ENCODE peak calls at places on chromosomes 2 and 18, in seven cellular contexts. Q, W, P, J, G, B and M are unnamed samples. For H3K36me3, the result is how much of the 10 kb centered on the place peaks cover.

GRCh38 chr2:8176837-8177236 is 505.0 kb upstream of the ID2 start:
- DNase-seq in Q (no peak), W (no peak), P (no peak), J (no peak), G (no peak), B (no peak), M (no peak)

GRCh38 chr18:26457611-26458350 is 90.6 kb downstream of the KCTD1 start:
- DNase-seq in Q (peak), W (no peak), P (no peak), J (no peak), G (no peak), B (no peak), M (peak)

GRCh38 chr2:134160793-134161504 is 92.9 kb upstream of the MGAT5 start:
- DNase-seq in Q (no peak), W (no peak), P (no peak), J (no peak), G (peak), B (no peak), M (peak)

GRCh38 chr2:173797586-173798263 is 167.4 kb downstream of the SP3 start:
- DNase-seq in Q (peak), W (no peak), P (no peak), J (no peak), G (no peak), B (no peak), M (no peak)

GRCh38 chr2:12033494-12033893 is 287.1 kb downstream of the LPIN1 start:
- DNase-seq in Q (no peak), W (no peak), P (no peak), J (no peak), G (no peak), B (no peak), M (no peak)

GRCh38 chr2:55992465-55992864 is 68.9 kb upstream of the EFEMP1 start:
- DNase-seq in Q (no peak), W (no peak), P (peak), J (peak), G (peak), B (peak), M (no peak)

GRCh38 chr18:63161728-63162195 is 157.8 kb downstream of the BCL2 start:
- DNase-seq in Q (no peak), W (no peak), P (peak), J (peak), G (peak), B (peak), M (peak)

GRCh38 chr2:231467613-231468525 is 3.6 kb upstream of the NCL start:
- DNase-seq in Q (no peak), W (no peak), P (no peak), J (no peak), G (peak), B (no peak), M (no peak)

GRCh38 chr2:74602553-74603281 is 45.4 kb downstream of the M1AP start:
- DNase-seq in Q (no peak), W (no peak), P (no peak), J (no peak), G (no peak), B (peak), M (no peak)

GRCh38 chr2:233300401-233300800 is 7.2 kb upstream of the SAG start:
- DNase-seq in Q (no peak), W (no peak), P (no peak), J (no peak), G (no peak), B (no peak), M (no peak)

GRCh38 chr2:120669121-120669952 is 66.3 kb upstream of the GLI2 start:
- DNase-seq in Q (peak), W (peak), P (no peak), J (peak), G (no peak), B (peak), M (peak)

GRCh38 chr2:165743442-165743841 is 50.6 kb downstream of the GALNT3 start:
- DNase-seq in Q (no peak), W (no peak), P (no peak), J (no peak), G (no peak), B (no peak), M (no peak)

GRCh38 chr2:172943563-172943962 is 132.1 kb upstream of the MAP3K20 start:
- DNase-seq in Q (no peak), W (no peak), P (no peak), J (no peak), G (no peak), B (no peak), M (no peak)

GRCh38 chr2:143691136-143691535 is 561.9 kb downstream of the ARHGAP15 start:
- DNase-seq in Q (no peak), W (no peak), P (no peak), J (no peak), G (no peak), B (no peak), M (no peak)

GRCh38 chr2:1613731-1614354 is 130.5 kb downstream of the PXDN start:
- DNase-seq in Q (no peak), W (no peak), P (no peak), J (no peak), G (peak), B (peak), M (no peak)

GRCh38 chr18:61894751-61895524 is 2.1 kb upstream of the RNF152 start:
- DNase-seq in Q (peak), W (no peak), P (peak), J (no peak), G (no peak), B (peak), M (no peak)

GRCh38 chr2:1591461-1591770 is 152.9 kb downstream of the PXDN start:
- DNase-seq in Q (peak), W (no peak), P (no peak), J (no peak), G (peak), B (no peak), M (peak)

GRCh38 chr2:189024861-189025618 is 50.9 kb downstream of the COL3A1 start:
- DNase-seq in Q (peak), W (no peak), P (no peak), J (no peak), G (no peak), B (peak), M (no peak)

GRCh38 chr2:64913357-64913869 is 75.8 kb upstream of the SLC1A4 start:
- DNase-seq in Q (peak), W (peak), P (no peak), J (peak), G (no peak), B (no peak), M (no peak)

GRCh38 chr2:18883626-18884456 is 294.5 kb upstream of the NT5C1B start:
- DNase-seq in Q (peak), W (no peak), P (no peak), J (no peak), G (no peak), B (peak), M (no peak)

GRCh38 chr2:198660491-198660890 is 797.2 kb downstream of the SATB2 start:
- DNase-seq in Q (no peak), W (no peak), P (no peak), J (no peak), G (no peak), B (peak), M (no peak)

GRCh38 chr2:61177727-61178549 is 15.9 kb downstream of the C2orf74 start:
- DNase-seq in Q (no peak), W (no peak), P (peak), J (no peak), G (peak), B (peak), M (peak)

GRCh38 chr2:40123321-40123720 is 328.6 kb downstream of the SLC8A1 start:
- DNase-seq in Q (no peak), W (no peak), P (no peak), J (no peak), G (no peak), B (peak), M (no peak)

GRCh38 chr2:36389081-36389480 is 33.5 kb downstream of the CRIM1 start:
- DNase-seq in Q (no peak), W (no peak), P (no peak), J (peak), G (no peak), B (peak), M (no peak)

GRCh38 chr2:166803314-166803986 is 84.8 kb upstream of the XIRP2 start:
- DNase-seq in Q (no peak), W (no peak), P (no peak), J (peak), G (no peak), B (no peak), M (no peak)

GRCh38 chr2:182980115-182980514 is 58.1 kb downstream of the NCKAP1 start:
- DNase-seq in Q (peak), W (no peak), P (no peak), J (peak), G (no peak), B (peak), M (no peak)

GRCh38 chr2:43032248-43032893 is 194.0 kb downstream of the ZFP36L2 start:
- DNase-seq in Q (no peak), W (no peak), P (peak), J (peak), G (peak), B (peak), M (peak)

GRCh38 chr2:43030551-43031025 is 195.8 kb downstream of the ZFP36L2 start:
- DNase-seq in Q (no peak), W (no peak), P (peak), J (no peak), G (no peak), B (no peak), M (no peak)

GRCh38 chr2:43032894-43033270 is 193.5 kb downstream of the ZFP36L2 start:
- DNase-seq in Q (no peak), W (no peak), P (peak), J (no peak), G (no peak), B (no peak), M (no peak)

GRCh38 chr2:43033466-43034241 is 192.8 kb downstream of the ZFP36L2 start:
- DNase-seq in Q (no peak), W (no peak), P (peak), J (no peak), G (no peak), B (no peak), M (no peak)

GRCh38 chr2:43031471-43032224 is 194.8 kb downstream of the ZFP36L2 start:
- DNase-seq in Q (no peak), W (no peak), P (peak), J (no peak), G (no peak), B (no peak), M (no peak)
- H3K27ac ChIP-seq in Q (no peak), W (no peak), P (peak), J (peak), G (peak), B (no peak), M (peak)

GRCh38 chr18:31721596-31721995 is 37.2 kb upstream of the B4GALT6 start:
- DNase-seq in Q (no peak), W (no peak), P (no peak), J (no peak), G (no peak), B (no peak), M (no peak)
- H3K4me3 ChIP-seq in Q (no peak), W (no peak), P (no peak), J (no peak), G (no peak), B (no peak), M (no peak)

DNA sequence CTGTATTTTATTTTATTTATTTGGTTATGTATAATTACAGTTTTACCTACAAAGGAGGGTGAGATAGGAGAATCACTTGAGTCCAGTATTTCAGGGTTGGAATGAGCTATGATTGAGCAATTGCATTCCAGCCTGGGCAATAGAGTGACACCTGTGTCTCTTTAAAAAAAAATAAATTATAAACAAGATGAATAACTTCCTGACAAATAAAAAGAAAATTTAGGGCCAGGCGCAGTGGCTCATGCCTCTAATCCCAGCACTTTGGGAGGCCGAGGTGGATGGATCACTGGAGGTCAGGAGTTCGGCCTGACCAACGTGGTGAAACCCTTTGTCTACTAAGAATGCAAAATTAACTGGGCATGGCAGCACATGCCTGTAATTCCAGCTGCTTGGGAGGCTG is 17.3 kb downstream of the MTA3 start:
- DNase-seq in Q (no peak), W (no peak), P (no peak), J (no peak), G (no peak), B (no peak), M (no peak)
- H3K36me3 ChIP-seq in Q (under half), W (under half), P (under half), J (under half), G (under half), B (under half), M (under half)

GRCh38 chr2:27583390-27583915 is 611 bp downstream of the ZNF512 start:
- DNase-seq in Q (no peak), W (no peak), P (no peak), J (peak), G (no peak), B (peak), M (no peak)

GRCh38 chr2:27582695-27583389 is at the start of gene ZNF512:
- DNase-seq in Q (peak), W (peak), P (peak), J (peak), G (peak), B (peak), M (peak)

GRCh38 chr2:27584597-27584996 is 1.8 kb downstream of the ZNF512 start:
- DNase-seq in Q (no peak), W (no peak), P (no peak), J (no peak), G (no peak), B (no peak), M (no peak)

GRCh38 chr2:27588308-27588707 is 5.5 kb downstream of the ZNF512 start:
- DNase-seq in Q (no peak), W (no peak), P (no peak), J (no peak), G (no peak), B (no peak), M (no peak)

DNA sequence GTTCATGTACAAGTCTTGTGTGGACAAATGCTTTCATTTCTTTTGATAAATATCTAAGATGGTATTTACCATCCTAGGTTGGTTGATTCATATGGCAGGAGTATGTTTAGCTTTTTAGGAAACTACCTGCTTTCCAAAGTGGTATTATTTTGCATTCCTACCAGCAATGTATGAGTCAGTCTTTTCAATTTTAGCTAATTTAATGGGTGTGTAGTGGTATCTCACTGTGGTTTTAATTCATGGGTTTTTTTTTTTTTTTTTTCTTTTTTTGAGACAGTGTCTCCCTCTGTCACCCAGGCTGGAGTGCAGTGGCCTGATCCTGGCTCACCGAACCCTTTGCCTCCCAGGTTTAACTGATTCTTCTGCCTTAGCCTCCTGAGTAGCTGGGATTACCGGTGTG is 4.2 kb downstream of the ZNF512 start:
- DNase-seq in Q (no peak), W (no peak), P (no peak), J (no peak), G (no peak), B (no peak), M (no peak)
- H3K27ac ChIP-seq in Q (no peak), W (no peak), P (no peak), J (no peak), G (no peak), B (no peak), M (no peak)

DNA sequence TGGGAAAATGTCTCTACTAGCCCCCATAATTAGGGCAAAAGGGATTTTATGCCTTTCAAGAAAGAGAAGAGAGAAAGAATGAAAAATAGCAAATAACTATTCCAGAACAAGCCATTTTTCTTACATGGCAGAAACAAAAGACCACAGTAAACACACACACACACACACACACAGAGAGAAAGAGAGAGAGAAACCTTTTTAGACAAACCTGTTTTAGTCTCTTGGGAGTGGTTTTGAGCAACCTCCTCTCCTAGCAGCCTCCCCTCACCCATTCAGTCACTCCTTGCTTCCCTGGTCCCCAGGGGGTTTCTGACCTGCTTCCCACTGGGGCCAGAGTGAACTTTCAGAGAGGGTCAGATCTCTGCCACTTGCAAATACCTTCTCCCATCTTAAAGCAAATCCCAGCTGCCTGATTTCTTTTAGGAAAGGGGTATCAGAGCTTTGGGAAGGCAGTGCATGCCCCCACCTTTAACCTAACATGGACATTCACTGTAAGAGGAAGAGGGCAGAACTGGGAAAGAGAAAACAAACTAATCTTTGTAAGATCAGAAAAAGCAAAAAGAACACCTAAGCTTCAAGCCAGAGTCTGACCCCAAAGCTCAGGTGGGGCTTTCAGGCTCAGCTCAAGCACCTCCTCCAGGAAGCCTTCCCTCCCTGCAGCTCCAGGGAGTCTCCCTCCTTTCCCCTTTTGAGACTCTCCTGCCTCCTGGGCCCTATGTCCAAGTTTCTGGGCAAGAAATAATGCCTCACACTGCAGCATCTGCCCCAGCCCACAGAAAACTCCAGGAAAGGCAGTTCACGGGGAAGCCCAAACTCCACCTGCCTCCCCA is 2.8 kb downstream of the SDC1 start:
- DNase-seq in Q (no peak), W (no peak), P (no peak), J (no peak), G (no peak), B (no peak), M (no peak)
- H3K4me3 ChIP-seq in Q (no peak), W (peak), P (no peak), J (no peak), G (no peak), B (no peak), M (peak)

DNA sequence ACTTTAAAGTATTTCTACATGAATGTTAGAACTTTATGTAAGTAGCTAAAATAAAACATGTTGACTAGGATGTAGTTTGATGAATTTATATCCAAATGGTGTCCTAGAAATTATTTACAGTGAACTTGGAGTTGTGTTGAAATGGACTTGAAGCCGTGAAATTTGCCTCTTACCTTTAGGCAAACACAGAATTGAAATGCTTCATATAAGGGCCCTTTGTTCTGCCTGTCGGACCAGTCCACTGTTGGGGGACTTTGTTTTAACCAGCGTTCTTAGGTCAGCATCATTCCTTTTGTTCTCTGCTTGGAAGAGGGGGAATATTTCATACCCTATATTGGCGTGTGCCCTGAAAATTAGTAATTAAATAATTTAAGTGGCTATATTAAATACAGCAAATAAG is 18.3 kb downstream of the RAB12 start:
- DNase-seq in Q (no peak), W (no peak), P (no peak), J (no peak), G (no peak), B (no peak), M (no peak)
- H3K36me3 ChIP-seq in Q (under half), W (under half), P (under half), J (under half), G (under half), B (under half), M (under half)